ENCODE peak calls at places on chromosomes 7 and 10, in five cellular contexts. B is body of pancreas, O is IMR-90, V is neural progenitor cell, K is suprapubic skin. J is an unnamed sample.
A peak's percentile ranks its signal among the peaks of the same experiment; 100 is the strongest.

GRCh38 chr7:51639661-51640340 is 323.2 kb upstream of the COBL start:
- DNase-seq in B (no peak), O (no peak), V (no peak), K (no peak), J (no peak)

GRCh38 chr10:2938869-2939268 is 128.5 kb upstream of the PFKP start:
- DNase-seq in B (no peak), O (peak; percentile 21), V (no peak), K (no peak), J (no peak)

GRCh38 chr10:120217736-120218135 is 239.3 kb upstream of the PLPP4 start:
- DNase-seq in B (no peak), O (no peak), V (no peak), K (no peak), J (no peak)

GRCh38 chr7:42960762-42961161 is 28.6 kb downstream of the MRPL32 start:
- DNase-seq in B (no peak), O (no peak), V (no peak), K (no peak), J (no peak)

GRCh38 chr7:76310102-76310957 is 7.9 kb downstream of the HSPB1 start:
- DNase-seq in B (peak; percentile 77), O (no peak), V (no peak), K (no peak), J (no peak)

GRCh38 chr10:63698815-63699205 is 177.6 kb downstream of the REEP3 start:
- DNase-seq in B (no peak), O (no peak), V (no peak), K (no peak), J (no peak)

GRCh38 chr10:108454793-108455192 is 1290.3 kb upstream of the SORCS1 start:
- DNase-seq in B (no peak), O (no peak), V (no peak), K (no peak), J (no peak)

GRCh38 chr10:79280956-79281355 is 66.3 kb upstream of the PPIF start:
- DNase-seq in B (no peak), O (no peak), V (no peak), K (no peak), J (no peak)

GRCh38 chr7:80622531-80622930 is 15.9 kb upstream of the CD36 start:
- DNase-seq in B (no peak), O (peak; percentile 85), V (no peak), K (no peak), J (no peak)

GRCh38 chr10:19941206-19941880 is 125.1 kb downstream of the PLXDC2 start:
- DNase-seq in B (no peak), O (no peak), V (no peak), K (no peak), J (no peak)

GRCh38 chr10:26679588-26679987 is 17.9 kb upstream of the PDSS1 start:
- DNase-seq in B (no peak), O (no peak), V (no peak), K (no peak), J (no peak)

GRCh38 chr10:128210215-128211063 is 84.2 kb upstream of the MKI67 start:
- DNase-seq in B (peak; percentile 68), O (no peak), V (peak; percentile 60), K (peak; percentile 79), J (peak; percentile 73)

GRCh38 chr7:132102942-132103341 is 473.3 kb downstream of the PLXNA4 start:
- DNase-seq in B (no peak), O (no peak), V (no peak), K (no peak), J (no peak)

GRCh38 chr10:87973635-87974034 is 110.2 kb downstream of the PTEN start:
- DNase-seq in B (no peak), O (peak; percentile 59), V (no peak), K (no peak), J (no peak)

GRCh38 chr10:118256825-118257570 is 85.1 kb downstream of the FAM204A start:
- DNase-seq in B (no peak), O (no peak), V (peak; percentile 53), K (no peak), J (no peak)

GRCh38 chr10:79069325-79070090 is 742 bp downstream of the ZMIZ1 start:
- DNase-seq in B (peak; percentile 61), O (no peak), V (peak; percentile 70), K (no peak), J (no peak)

GRCh38 chr7:94212160-94212559 is 182.5 kb upstream of the COL1A2 start:
- DNase-seq in B (no peak), O (no peak), V (peak; percentile 72), K (no peak), J (no peak)

GRCh38 chr7:101100858-101101847 is 15.9 kb downstream of the TRIM56 start:
- DNase-seq in B (no peak), O (no peak), V (no peak), K (no peak), J (no peak)

GRCh38 chr7:74084722-74085578 is 1.3 kb downstream of the LIMK1 start:
- DNase-seq in B (no peak), O (no peak), V (no peak), K (no peak), J (no peak)

GRCh38 chr10:4137299-4137698 is 352.3 kb upstream of the KLF6 start:
- DNase-seq in B (no peak), O (no peak), V (no peak), K (no peak), J (no peak)

GRCh38 chr7:148711191-148712102 is 12.7 kb downstream of the CUL1 start:
- DNase-seq in B (no peak), O (no peak), V (no peak), K (no peak), J (no peak)

GRCh38 chr7:158943234-158943633 is 86.9 kb downstream of the DYNC2I1 start:
- DNase-seq in B (no peak), O (no peak), V (no peak), K (no peak), J (no peak)

GRCh38 chr10:32955299-32955772 is 2.7 kb downstream of the ITGB1 start:
- DNase-seq in B (no peak), O (no peak), V (no peak), K (no peak), J (no peak)
- H3K4me1 ChIP-seq in B (peaks cover 71% of the 10 kb centered on the region), O (peaks cover 18% of the 10 kb centered on the region), V (peaks cover 56% of the 10 kb centered on the region), K (peaks cover 77% of the 10 kb centered on the region), J (peaks cover 63% of the 10 kb centered on the region)

DNA sequence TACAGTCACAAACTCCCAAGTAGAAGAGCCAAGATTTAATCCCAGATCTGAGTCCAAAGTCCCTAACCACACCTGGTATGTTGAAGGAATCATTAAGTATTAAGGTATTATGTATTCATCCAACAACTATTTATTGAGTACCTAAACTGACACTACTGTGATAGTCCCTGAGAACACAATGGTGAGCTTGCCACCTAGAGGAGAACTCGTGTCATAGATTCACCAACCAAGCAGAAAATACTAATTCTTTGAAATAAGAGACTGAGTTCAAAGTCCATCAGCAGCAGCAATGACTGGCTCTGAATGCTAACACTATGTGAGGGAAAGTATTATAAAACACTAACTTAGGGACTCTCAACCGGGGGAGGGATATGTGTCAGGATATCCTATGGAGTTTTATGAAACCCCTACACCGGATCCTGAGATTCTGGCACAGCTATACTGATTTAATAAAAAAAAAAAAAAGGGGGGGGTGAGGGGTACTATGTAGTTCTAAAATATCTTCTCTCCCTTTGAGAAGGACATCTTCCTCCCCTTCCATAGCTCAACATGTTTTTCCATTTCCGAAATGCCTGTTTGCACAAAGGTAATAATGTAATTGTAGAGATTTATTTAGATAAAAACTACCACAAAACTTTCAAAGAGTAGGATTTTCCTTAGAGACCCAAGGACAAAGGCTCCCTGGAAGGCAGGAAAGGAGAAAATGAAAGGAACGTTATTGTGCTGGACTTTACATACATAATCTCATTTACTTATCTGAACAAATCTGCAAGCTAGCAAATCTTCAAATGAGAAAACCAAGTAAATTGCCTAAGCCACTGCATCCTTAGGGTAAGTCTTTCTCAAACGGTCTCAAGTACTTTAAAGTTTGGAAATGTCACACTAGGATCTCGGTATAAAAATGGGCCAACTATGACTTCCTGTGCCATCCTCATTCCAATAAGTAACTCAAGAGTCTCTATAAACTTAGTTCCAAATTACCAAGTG is 1.5 kb downstream of the NCOA4 start:
- DNase-seq in B (peak; percentile 62), O (peak; percentile 81), V (peak; percentile 60), K (no peak), J (peak; percentile 55)
- H3K4me1 ChIP-seq in B (peaks cover 72% of the 10 kb centered on the region), O (peaks cover 18% of the 10 kb centered on the region), V (peaks cover 11% of the 10 kb centered on the region), K (peaks cover 62% of the 10 kb centered on the region), J (peaks cover 62% of the 10 kb centered on the region)

DNA sequence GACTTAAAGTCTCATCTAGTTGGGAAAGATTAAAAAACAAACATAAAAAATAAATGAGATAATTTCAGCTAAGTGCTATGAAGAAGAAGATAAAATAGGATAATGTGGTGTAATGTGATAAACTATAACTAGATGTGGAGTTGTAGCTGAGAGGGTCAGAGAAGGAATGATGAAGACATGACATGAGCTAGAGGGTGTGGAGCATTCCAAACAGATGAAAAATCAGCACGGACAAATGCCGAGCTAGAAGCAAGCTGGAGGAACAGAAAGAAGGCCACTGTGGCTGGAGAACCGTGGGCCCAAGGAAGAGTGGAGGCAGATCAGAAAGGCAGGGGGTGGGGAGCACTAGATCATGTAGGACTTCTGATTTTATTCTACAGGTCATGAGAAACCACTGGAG is 70.6 kb downstream of the CDK6 start:
- DNase-seq in B (no peak), O (peak; percentile 88), V (no peak), K (no peak), J (no peak)
- H3K4me1 ChIP-seq in B (peaks cover 23% of the 10 kb centered on the region), O (peaks cover 27% of the 10 kb centered on the region), V (peaks cover 27% of the 10 kb centered on the region), K (peaks cover 12% of the 10 kb centered on the region), J (no peaks in the 10 kb centered on the region)

DNA sequence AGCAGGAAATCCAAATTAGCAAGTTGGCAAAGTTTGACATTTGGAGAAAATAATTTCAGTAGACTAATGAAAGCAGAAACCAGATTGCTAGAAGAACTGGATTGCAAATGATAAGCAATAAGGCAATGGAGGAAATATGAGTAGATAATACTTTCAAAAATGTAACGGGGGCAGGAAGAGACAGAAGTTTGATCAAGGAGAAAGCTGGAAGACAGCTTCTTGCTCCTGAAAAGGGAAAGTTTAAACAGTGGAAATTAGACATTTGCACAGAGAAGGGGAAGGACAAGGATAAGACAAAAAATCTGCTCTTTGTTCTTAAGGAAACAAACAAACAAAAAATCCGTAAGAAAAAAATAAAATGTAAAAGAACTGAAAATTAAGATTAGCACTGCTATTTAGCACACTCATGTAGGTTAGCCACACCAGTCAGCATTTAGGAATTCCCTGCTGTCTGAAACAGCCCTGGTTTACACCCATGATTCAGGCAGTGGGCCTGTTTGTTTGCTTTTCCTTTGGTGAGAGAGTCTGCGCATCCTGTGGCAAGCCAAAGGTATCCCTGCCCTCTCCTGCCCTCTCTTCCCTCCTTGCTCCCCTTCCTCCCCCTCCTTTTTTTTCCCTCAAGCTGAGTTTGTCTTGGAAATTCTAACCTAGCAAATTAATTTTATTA is 104.3 kb upstream of the CAV2 start:
- DNase-seq in B (no peak), O (peak; percentile 94), V (no peak), K (no peak), J (no peak)
- H3K4me1 ChIP-seq in B (no peaks in the 10 kb centered on the region), O (peaks cover 7% of the 10 kb centered on the region), V (no peaks in the 10 kb centered on the region), K (peaks cover 8% of the 10 kb centered on the region), J (no peaks in the 10 kb centered on the region)

GRCh38 chr10:11167233-11167979 is 149.7 kb downstream of the CELF2 start:
- DNase-seq in B (no peak), O (no peak), V (no peak), K (no peak), J (no peak)
- H3K4me1 ChIP-seq in B (peaks cover 12% of the 10 kb centered on the region), O (peaks cover 3% of the 10 kb centered on the region), V (peaks cover 52% of the 10 kb centered on the region), K (peaks cover 32% of the 10 kb centered on the region), J (peaks cover 75% of the 10 kb centered on the region)